ENCODE peak calls at places on chromosomes 16 and 17, in nine cellular contexts. One of them, this sample, is unnamed. For H3K27me3, the result is how much of the 10 kb centered on the place peaks cover.

GRCh38 chr17:68954146-68954971 is 833 bp downstream of the ABCA8 start:
- DNase-seq in tibial artery: no peak
- DNase-seq in uterus: no peak
- DNase-seq in thoracic aorta: no peak
- DNase-seq in Caco-2: no peak
- DNase-seq in heart right ventricle: no peak
- DNase-seq in cardiac muscle cell: peak
- DNase-seq in kidney epithelial cell: no peak
- DNase-seq in psoas muscle: no peak
- DNase-seq in this sample: no peak

GRCh38 chr16:835373-835772 is 34.8 kb upstream of the GNG13 start:
- DNase-seq in tibial artery: no peak
- DNase-seq in uterus: no peak
- DNase-seq in thoracic aorta: no peak
- DNase-seq in Caco-2: no peak
- DNase-seq in heart right ventricle: no peak
- DNase-seq in cardiac muscle cell: no peak
- DNase-seq in kidney epithelial cell: no peak
- DNase-seq in psoas muscle: no peak
- DNase-seq in this sample: no peak

GRCh38 chr16:12573730-12574383 is 229.8 kb downstream of the CPPED1 start:
- DNase-seq in tibial artery: peak
- DNase-seq in uterus: no peak
- DNase-seq in thoracic aorta: no peak
- DNase-seq in Caco-2: peak
- DNase-seq in heart right ventricle: peak
- DNase-seq in cardiac muscle cell: peak
- DNase-seq in kidney epithelial cell: peak
- DNase-seq in psoas muscle: no peak
- DNase-seq in this sample: peak

GRCh38 chr17:6505425-6506142 is 50.8 kb downstream of the PITPNM3 start:
- DNase-seq in tibial artery: peak
- DNase-seq in uterus: no peak
- DNase-seq in thoracic aorta: no peak
- DNase-seq in Caco-2: no peak
- DNase-seq in heart right ventricle: no peak
- DNase-seq in cardiac muscle cell: peak
- DNase-seq in kidney epithelial cell: no peak
- DNase-seq in psoas muscle: no peak
- DNase-seq in this sample: no peak

GRCh38 chr17:39212841-39213480 is 12.8 kb downstream of the STAC2 start:
- DNase-seq in tibial artery: peak
- DNase-seq in uterus: no peak
- DNase-seq in thoracic aorta: no peak
- DNase-seq in Caco-2: no peak
- DNase-seq in heart right ventricle: no peak
- DNase-seq in cardiac muscle cell: no peak
- DNase-seq in kidney epithelial cell: no peak
- DNase-seq in psoas muscle: no peak
- DNase-seq in this sample: peak

GRCh38 chr16:70685061-70685937 is 554 bp downstream of the MTSS2 start:
- DNase-seq in tibial artery: no peak
- DNase-seq in uterus: no peak
- DNase-seq in thoracic aorta: no peak
- DNase-seq in Caco-2: no peak
- DNase-seq in heart right ventricle: peak
- DNase-seq in cardiac muscle cell: peak
- DNase-seq in kidney epithelial cell: no peak
- DNase-seq in psoas muscle: peak
- DNase-seq in this sample: no peak

GRCh38 chr17:8176197-8176940 is at the start of gene TMEM107:
- DNase-seq in tibial artery: peak
- DNase-seq in uterus: peak
- DNase-seq in thoracic aorta: no peak
- DNase-seq in Caco-2: peak
- DNase-seq in heart right ventricle: peak
- DNase-seq in cardiac muscle cell: peak
- DNase-seq in kidney epithelial cell: no peak
- DNase-seq in psoas muscle: peak
- DNase-seq in this sample: peak

GRCh38 chr17:38559025-38559879 is 46.5 kb downstream of the SRCIN1 start:
- DNase-seq in tibial artery: peak
- DNase-seq in uterus: peak
- DNase-seq in thoracic aorta: no peak
- DNase-seq in Caco-2: peak
- DNase-seq in heart right ventricle: peak
- DNase-seq in cardiac muscle cell: peak
- DNase-seq in kidney epithelial cell: peak
- DNase-seq in psoas muscle: peak
- DNase-seq in this sample: peak

GRCh38 chr16:83713597-83713996 is 94.2 kb upstream of the HSBP1 start:
- DNase-seq in tibial artery: no peak
- DNase-seq in uterus: no peak
- DNase-seq in thoracic aorta: no peak
- DNase-seq in Caco-2: no peak
- DNase-seq in heart right ventricle: no peak
- DNase-seq in cardiac muscle cell: no peak
- DNase-seq in kidney epithelial cell: no peak
- DNase-seq in psoas muscle: no peak
- DNase-seq in this sample: no peak

GRCh38 chr17:35664685-35665084 is 66.8 kb upstream of the RASL10B start:
- DNase-seq in tibial artery: no peak
- DNase-seq in uterus: no peak
- DNase-seq in thoracic aorta: no peak
- DNase-seq in Caco-2: no peak
- DNase-seq in heart right ventricle: no peak
- DNase-seq in cardiac muscle cell: no peak
- DNase-seq in kidney epithelial cell: no peak
- DNase-seq in psoas muscle: no peak
- DNase-seq in this sample: no peak

GRCh38 chr17:59680314-59680713 is 26.9 kb downstream of the PTRH2 start:
- DNase-seq in tibial artery: no peak
- DNase-seq in uterus: no peak
- DNase-seq in thoracic aorta: no peak
- DNase-seq in Caco-2: no peak
- DNase-seq in heart right ventricle: no peak
- DNase-seq in cardiac muscle cell: no peak
- DNase-seq in kidney epithelial cell: no peak
- DNase-seq in psoas muscle: no peak
- DNase-seq in this sample: no peak

GRCh38 chr16:11255737-11256656 is at the start of gene SOCS1:
- DNase-seq in tibial artery: peak
- DNase-seq in uterus: peak
- DNase-seq in thoracic aorta: no peak
- DNase-seq in Caco-2: peak
- DNase-seq in heart right ventricle: peak
- DNase-seq in cardiac muscle cell: peak
- DNase-seq in kidney epithelial cell: no peak
- DNase-seq in psoas muscle: peak
- DNase-seq in this sample: peak

GRCh38 chr16:853981-854807 is 53.7 kb upstream of the GNG13 start:
- DNase-seq in tibial artery: no peak
- DNase-seq in uterus: no peak
- DNase-seq in thoracic aorta: no peak
- DNase-seq in Caco-2: no peak
- DNase-seq in heart right ventricle: no peak
- DNase-seq in cardiac muscle cell: no peak
- DNase-seq in kidney epithelial cell: no peak
- DNase-seq in psoas muscle: no peak
- DNase-seq in this sample: no peak

GRCh38 chr16:53545433-53545832 is 42.4 kb upstream of the AKTIP start:
- DNase-seq in tibial artery: no peak
- DNase-seq in uterus: no peak
- DNase-seq in thoracic aorta: no peak
- DNase-seq in Caco-2: no peak
- DNase-seq in heart right ventricle: no peak
- DNase-seq in cardiac muscle cell: no peak
- DNase-seq in kidney epithelial cell: no peak
- DNase-seq in psoas muscle: no peak
- DNase-seq in this sample: no peak

GRCh38 chr16:5024632-5025031 is 9.1 kb downstream of the NAGPA start:
- DNase-seq in tibial artery: no peak
- DNase-seq in uterus: no peak
- DNase-seq in thoracic aorta: no peak
- DNase-seq in Caco-2: peak
- DNase-seq in heart right ventricle: no peak
- DNase-seq in cardiac muscle cell: no peak
- DNase-seq in kidney epithelial cell: no peak
- DNase-seq in psoas muscle: no peak
- DNase-seq in this sample: peak

GRCh38 chr16:86515420-86515779 is 5.1 kb downstream of the FOXF1 start:
- DNase-seq in tibial artery: no peak
- DNase-seq in uterus: no peak
- DNase-seq in thoracic aorta: no peak
- DNase-seq in Caco-2: no peak
- DNase-seq in heart right ventricle: no peak
- DNase-seq in cardiac muscle cell: no peak
- DNase-seq in kidney epithelial cell: no peak
- DNase-seq in psoas muscle: no peak
- DNase-seq in this sample: no peak

GRCh38 chr17:27531469-27531948 is 75.3 kb downstream of the KSR1 start:
- DNase-seq in tibial artery: no peak
- DNase-seq in uterus: no peak
- DNase-seq in thoracic aorta: no peak
- DNase-seq in Caco-2: no peak
- DNase-seq in heart right ventricle: no peak
- DNase-seq in cardiac muscle cell: no peak
- DNase-seq in kidney epithelial cell: no peak
- DNase-seq in psoas muscle: no peak
- DNase-seq in this sample: no peak

GRCh38 chr16:77564791-77565390 is 130.1 kb upstream of the ADAMTS18 start:
- DNase-seq in tibial artery: no peak
- DNase-seq in uterus: no peak
- DNase-seq in thoracic aorta: no peak
- DNase-seq in Caco-2: no peak
- DNase-seq in heart right ventricle: no peak
- DNase-seq in cardiac muscle cell: peak
- DNase-seq in kidney epithelial cell: no peak
- DNase-seq in psoas muscle: no peak
- DNase-seq in this sample: no peak

GRCh38 chr17:81700353-81701287 is 2.5 kb upstream of the MRPL12 start:
- DNase-seq in tibial artery: no peak
- DNase-seq in uterus: no peak
- DNase-seq in thoracic aorta: no peak
- DNase-seq in Caco-2: no peak
- DNase-seq in heart right ventricle: no peak
- DNase-seq in cardiac muscle cell: no peak
- DNase-seq in kidney epithelial cell: no peak
- DNase-seq in psoas muscle: no peak
- DNase-seq in this sample: no peak

GRCh38 chr16:84739349-84740124 is 39.7 kb downstream of the USP10 start:
- DNase-seq in tibial artery: no peak
- DNase-seq in uterus: no peak
- DNase-seq in thoracic aorta: no peak
- DNase-seq in Caco-2: no peak
- DNase-seq in heart right ventricle: no peak
- DNase-seq in cardiac muscle cell: peak
- DNase-seq in kidney epithelial cell: no peak
- DNase-seq in psoas muscle: no peak
- DNase-seq in this sample: peak

GRCh38 chr17:45311406-45311761 is 5.4 kb downstream of the MAP3K14 start:
- DNase-seq in tibial artery: no peak
- DNase-seq in uterus: no peak
- DNase-seq in thoracic aorta: no peak
- DNase-seq in Caco-2: no peak
- DNase-seq in heart right ventricle: no peak
- DNase-seq in cardiac muscle cell: no peak
- DNase-seq in kidney epithelial cell: no peak
- DNase-seq in psoas muscle: no peak
- DNase-seq in this sample: no peak
- TF ChIP-seq CTCF in tibial artery: no peak
- TF ChIP-seq CTCF in uterus: no peak
- TF ChIP-seq CTCF in thoracic aorta: no peak
- TF ChIP-seq CTCF in Caco-2: no peak
- TF ChIP-seq CTCF in heart right ventricle: no peak
- TF ChIP-seq CTCF in cardiac muscle cell: peak
- TF ChIP-seq CTCF in kidney epithelial cell: no peak
- TF ChIP-seq CTCF in psoas muscle: peak
- TF ChIP-seq CTCF in this sample: no peak

DNA sequence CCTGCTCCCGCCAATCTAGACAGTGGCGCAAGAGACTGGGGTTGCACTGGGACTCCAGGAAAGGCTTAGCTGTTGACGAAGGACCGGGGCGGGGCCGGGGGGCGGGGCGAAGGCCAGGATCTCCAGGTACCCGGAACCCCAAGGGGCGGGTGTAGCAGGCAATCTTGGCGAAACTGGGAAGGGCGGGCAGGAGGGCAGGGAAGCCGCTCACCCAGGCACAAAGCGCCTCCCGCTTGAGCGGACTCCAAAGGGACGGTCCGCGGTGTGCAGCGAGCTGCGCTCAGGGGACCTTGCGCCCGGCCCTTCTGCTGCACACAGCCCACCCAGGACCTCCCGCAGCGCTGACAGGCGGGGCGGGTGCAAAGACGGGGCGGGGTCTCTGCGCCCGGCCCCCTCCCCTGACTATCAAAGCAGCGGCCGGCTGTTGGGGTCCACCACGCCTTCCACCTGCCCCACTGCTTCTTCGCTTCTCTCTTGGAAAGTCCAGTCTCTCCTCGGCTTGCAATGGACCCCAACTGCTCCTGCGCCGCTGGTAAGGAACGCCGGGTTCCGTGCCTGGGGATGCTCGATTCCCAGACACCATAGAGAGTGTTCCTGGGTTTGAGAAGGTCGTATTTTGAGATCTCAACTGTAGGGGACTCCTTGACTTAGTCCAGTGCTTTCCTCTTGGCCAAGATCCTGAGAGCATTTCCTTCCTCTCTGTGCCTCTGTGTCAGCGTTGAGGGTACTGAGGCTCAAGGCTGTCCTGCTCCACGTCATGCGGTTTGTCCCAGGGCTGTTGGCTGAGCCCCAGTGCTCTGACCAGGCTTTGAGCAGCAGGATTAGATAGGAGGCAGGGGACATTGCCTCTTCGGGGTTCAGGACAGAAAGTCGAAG is at the start of gene MT1F:
- DNase-seq in tibial artery: peak
- DNase-seq in uterus: peak
- DNase-seq in thoracic aorta: no peak
- DNase-seq in Caco-2: peak
- DNase-seq in heart right ventricle: peak
- DNase-seq in cardiac muscle cell: peak
- DNase-seq in kidney epithelial cell: peak
- DNase-seq in psoas muscle: peak
- DNase-seq in this sample: peak
- H3K4me3 ChIP-seq in tibial artery: peak
- H3K4me3 ChIP-seq in uterus: peak
- H3K4me3 ChIP-seq in thoracic aorta: peak
- H3K4me3 ChIP-seq in Caco-2: peak
- H3K4me3 ChIP-seq in heart right ventricle: peak
- H3K4me3 ChIP-seq in cardiac muscle cell: peak
- H3K4me3 ChIP-seq in kidney epithelial cell: peak
- H3K4me3 ChIP-seq in psoas muscle: peak
- H3K4me3 ChIP-seq in this sample: peak

GRCh38 chr17:64087252-64088005 is 42.5 kb downstream of the ERN1 start:
- DNase-seq in tibial artery: no peak
- DNase-seq in uterus: no peak
- DNase-seq in thoracic aorta: no peak
- DNase-seq in Caco-2: no peak
- DNase-seq in heart right ventricle: no peak
- DNase-seq in cardiac muscle cell: no peak
- DNase-seq in kidney epithelial cell: no peak
- DNase-seq in psoas muscle: no peak
- DNase-seq in this sample: no peak
- H3K27me3 ChIP-seq in tibial artery: under half
- H3K27me3 ChIP-seq in uterus: under half
- H3K27me3 ChIP-seq in thoracic aorta: under half
- H3K27me3 ChIP-seq in Caco-2: under half
- H3K27me3 ChIP-seq in heart right ventricle: under half
- H3K27me3 ChIP-seq in cardiac muscle cell: under half
- H3K27me3 ChIP-seq in kidney epithelial cell: under half
- H3K27me3 ChIP-seq in psoas muscle: under half
- H3K27me3 ChIP-seq in this sample: under half

GRCh38 chr17:15247891-15248529 is 17.1 kb downstream of the PMP22 start:
- DNase-seq in tibial artery: no peak
- DNase-seq in uterus: no peak
- DNase-seq in thoracic aorta: no peak
- DNase-seq in Caco-2: no peak
- DNase-seq in heart right ventricle: no peak
- DNase-seq in cardiac muscle cell: no peak
- DNase-seq in kidney epithelial cell: no peak
- DNase-seq in psoas muscle: no peak
- DNase-seq in this sample: no peak
- TF ChIP-seq CTCF in tibial artery: no peak
- TF ChIP-seq CTCF in uterus: no peak
- TF ChIP-seq CTCF in thoracic aorta: no peak
- TF ChIP-seq CTCF in Caco-2: peak
- TF ChIP-seq CTCF in heart right ventricle: peak
- TF ChIP-seq CTCF in cardiac muscle cell: peak
- TF ChIP-seq CTCF in kidney epithelial cell: peak
- TF ChIP-seq CTCF in psoas muscle: peak
- TF ChIP-seq CTCF in this sample: peak